ENCODE peak calls at places on chromosomes 11 and 22, in seven cellular contexts. E is NCI-H1417; U is CD8-positive, alpha-beta memory T cell; I is COR-L47; J is astrocyte of the spinal cord; N is GM12892; D is lung microvascular endothelial cell. T is an unnamed sample.
A peak's percentile ranks its signal among the peaks of the same experiment; 100 is the strongest.

GRCh38 chr22:24843048-24843447 is 37.0 kb downstream of the SGSM1 start:
- DNase-seq in N (no peak), D (no peak), I (no peak), U (no peak), E (no peak), J (no peak), T (no peak)

GRCh38 chr22:28952857-28953256 is 69.5 kb downstream of the ZNRF3 start:
- DNase-seq in J (peak; percentile 55), I (no peak), N (no peak), E (no peak), D (no peak), U (no peak), T (no peak)

GRCh38 chr11:13110929-13111812 is 102.1 kb downstream of the RASSF10 start:
- DNase-seq in N (no peak), I (no peak), D (peak; percentile 98), E (no peak), U (no peak), J (peak; percentile 40), T (no peak)

GRCh38 chr11:68031136-68031459 is 617 bp downstream of the NDUFS8 start:
- DNase-seq in E (no peak), N (no peak), I (no peak), U (no peak), D (no peak), J (no peak), T (no peak)

GRCh38 chr11:61539958-61540357 is 31.4 kb downstream of the LRRC10B start:
- DNase-seq in N (no peak), J (no peak), D (no peak), I (no peak), E (no peak), U (no peak), T (no peak)

GRCh38 chr11:125433454-125434121 is 62.5 kb downstream of the FEZ1 start:
- DNase-seq in U (no peak), D (peak; percentile 63), J (peak; percentile 58), I (peak; percentile 41), E (peak; percentile 39), N (peak; percentile 31), T (peak; percentile 16)

GRCh38 chr11:122897606-122898210 is 15.1 kb downstream of the JHY start:
- DNase-seq in U (no peak), J (peak; percentile 30), E (no peak), D (no peak), N (no peak), I (no peak), T (no peak)

GRCh38 chr11:69086152-69086551 is 37.4 kb downstream of the TPCN2 start:
- DNase-seq in N (no peak), D (peak; percentile 14), U (no peak), J (no peak), E (no peak), I (no peak), T (no peak)

GRCh38 chr11:71502026-71502425 is 25.0 kb upstream of the KRTAP5-7 start:
- DNase-seq in D (no peak), E (no peak), I (no peak), U (no peak), N (no peak), J (no peak), T (no peak)

GRCh38 chr11:46555269-46556054 is 38.4 kb downstream of the AMBRA1 start:
- DNase-seq in N (no peak), J (peak; percentile 57), D (peak; percentile 7), E (no peak), I (no peak), U (no peak), T (no peak)

GRCh38 chr11:68653486-68654430 is 30.6 kb upstream of the GAL start:
- DNase-seq in U (no peak), N (no peak), J (no peak), E (no peak), I (no peak), D (no peak), T (no peak)

GRCh38 chr22:44890416-44891292 is 119.2 kb downstream of the PHF21B start:
- DNase-seq in D (no peak), U (no peak), N (no peak), J (no peak), E (no peak), I (no peak), T (no peak)

GRCh38 chr22:47129902-47130301 is 367.5 kb downstream of the TBC1D22A start:
- DNase-seq in E (no peak), U (no peak), D (no peak), I (no peak), J (no peak), N (no peak), T (no peak)

GRCh38 chr11:122642971-122643370 is 12.6 kb upstream of the UBASH3B start:
- DNase-seq in U (no peak), J (peak; percentile 39), I (no peak), N (no peak), E (no peak), D (no peak), T (no peak)

GRCh38 chr22:27670701-27671412 is 130.7 kb downstream of the MN1 start:
- DNase-seq in U (no peak), D (peak; percentile 63), N (no peak), I (no peak), J (no peak), E (no peak), T (no peak)

GRCh38 chr11:26247340-26247739 is 84.6 kb upstream of the ANO3 start:
- DNase-seq in E (no peak), N (no peak), I (no peak), U (no peak), D (no peak), J (peak; percentile 39), T (no peak)

GRCh38 chr22:46614070-46614931 is 5.9 kb upstream of the GRAMD4 start:
- DNase-seq in E (no peak), U (peak; percentile 49), J (no peak), I (no peak), N (peak; percentile 54), D (no peak), T (no peak)

GRCh38 chr11:67057410-67057757 is 737 bp downstream of the RHOD start:
- DNase-seq in J (no peak), E (no peak), N (no peak), I (no peak), U (no peak), D (peak; percentile 43), T (no peak)

GRCh38 chr11:79047356-79047755 is 393.5 kb downstream of the TENM4 start:
- DNase-seq in D (no peak), N (no peak), E (peak; percentile 20), J (no peak), I (no peak), U (no peak), T (no peak)

GRCh38 chr22:26075233-26075632 is 94.0 kb upstream of the SEZ6L start:
- DNase-seq in N (no peak), J (no peak), D (no peak), U (no peak), I (no peak), E (no peak), T (no peak)

GRCh38 chr11:62458212-62459002 is 39.6 kb downstream of the SCGB1A1 start:
- DNase-seq in N (no peak), U (no peak), D (no peak), I (no peak), J (no peak), E (no peak), T (no peak)

GRCh38 chr11:91295591-91295990 is 929.0 kb upstream of the FAT3 start:
- DNase-seq in D (no peak), I (no peak), N (no peak), J (no peak), E (no peak), U (no peak), T (no peak)

GRCh38 chr11:12079726-12080556 is 30.4 kb upstream of the MICAL2 start:
- DNase-seq in N (no peak), I (no peak), D (peak; percentile 54), U (no peak), E (no peak), J (peak; percentile 99), T (no peak)

GRCh38 chr11:12042215-12042676 is 33.8 kb upstream of the DKK3 start:
- DNase-seq in U (no peak), J (peak; percentile 93), E (no peak), N (no peak), I (no peak), D (peak; percentile 79), T (no peak)

GRCh38 chr11:10388096-10388495 is 67.0 kb upstream of the AMPD3 start:
- DNase-seq in N (no peak), U (no peak), J (no peak), E (no peak), I (no peak), D (no peak), T (no peak)

GRCh38 chr11:81071641-81072040 is 1630.8 kb upstream of the TENM4 start:
- DNase-seq in D (no peak), N (no peak), U (no peak), E (peak; percentile 12), I (no peak), J (no peak), T (no peak)

GRCh38 chr11:68312117-68312779 is at the start of gene LRP5:
- DNase-seq in D (peak; percentile 44), E (peak; percentile 72), J (no peak), U (no peak), I (peak; percentile 27), N (peak; percentile 70), T (no peak)

GRCh38 chr11:32101791-32102190 is 10.9 kb downstream of the RCN1 start:
- DNase-seq in N (no peak), D (no peak), E (no peak), U (no peak), I (no peak), J (no peak), T (no peak)

GRCh38 chr11:27329867-27330632 is 33.0 kb downstream of the CCDC34 start:
- DNase-seq in I (no peak), D (no peak), N (no peak), E (no peak), U (no peak), J (no peak), T (no peak)

GRCh38 chr22:45242778-45243191 is 2.1 kb upstream of the KIAA0930 start:
- DNase-seq in U (no peak), I (peak; percentile 97), N (no peak), E (peak; percentile 2), J (no peak), D (peak; percentile 89), T (peak; percentile 89)

GRCh38 chr11:12686246-12687060 is 12.2 kb downstream of the TEAD1 start:
- DNase-seq in I (no peak), J (no peak), E (no peak), D (peak; percentile 34), N (no peak), U (no peak), T (no peak)

T was measured in NCI-H1105 treated with DMSO at 0.1 percent for 48 hours.